ENCODE peak calls at places on chromosomes 12 and 14, in nine cellular contexts. One of them, this sample, is unnamed.

GRCh38 chr14:89025581-89026236 is 201.3 kb downstream of the TTC8 start:
- DNase-seq in uterus: peak
- DNase-seq in prostate gland: no peak
- DNase-seq in IMR-90: peak
- DNase-seq in psoas muscle: no peak
- DNase-seq in fibroblast of the aortic adventitia: peak
- DNase-seq in stomach: no peak
- DNase-seq in fibroblast of lung: peak
- DNase-seq in BE2C: no peak
- DNase-seq in this sample: peak

GRCh38 chr14:47278233-47278842 is 397.1 kb downstream of the MDGA2 start:
- DNase-seq in uterus: no peak
- DNase-seq in prostate gland: no peak
- DNase-seq in IMR-90: no peak
- DNase-seq in psoas muscle: no peak
- DNase-seq in fibroblast of the aortic adventitia: no peak
- DNase-seq in stomach: peak
- DNase-seq in fibroblast of lung: peak
- DNase-seq in BE2C: peak
- DNase-seq in this sample: peak

GRCh38 chr12:66103011-66103913 is 27.3 kb downstream of the LLPH start:
- DNase-seq in uterus: no peak
- DNase-seq in prostate gland: no peak
- DNase-seq in IMR-90: peak
- DNase-seq in psoas muscle: no peak
- DNase-seq in fibroblast of the aortic adventitia: no peak
- DNase-seq in stomach: no peak
- DNase-seq in fibroblast of lung: no peak
- DNase-seq in BE2C: no peak
- DNase-seq in this sample: no peak

GRCh38 chr12:104877107-104877705 is 80.9 kb downstream of the SLC41A2 start:
- DNase-seq in uterus: peak
- DNase-seq in prostate gland: peak
- DNase-seq in IMR-90: peak
- DNase-seq in psoas muscle: peak
- DNase-seq in fibroblast of the aortic adventitia: peak
- DNase-seq in stomach: peak
- DNase-seq in fibroblast of lung: peak
- DNase-seq in BE2C: peak
- DNase-seq in this sample: peak

GRCh38 chr12:62772556-62772955 is 162.4 kb downstream of the PPM1H start:
- DNase-seq in uterus: no peak
- DNase-seq in prostate gland: no peak
- DNase-seq in IMR-90: peak
- DNase-seq in psoas muscle: no peak
- DNase-seq in fibroblast of the aortic adventitia: peak
- DNase-seq in stomach: no peak
- DNase-seq in fibroblast of lung: no peak
- DNase-seq in BE2C: no peak
- DNase-seq in this sample: no peak

GRCh38 chr14:85991156-85991555 is 461.2 kb downstream of the FLRT2 start:
- DNase-seq in uterus: no peak
- DNase-seq in prostate gland: no peak
- DNase-seq in IMR-90: peak
- DNase-seq in psoas muscle: no peak
- DNase-seq in fibroblast of the aortic adventitia: no peak
- DNase-seq in stomach: no peak
- DNase-seq in fibroblast of lung: peak
- DNase-seq in BE2C: no peak
- DNase-seq in this sample: no peak

GRCh38 chr12:68514807-68515411 is 95.8 kb upstream of the RAP1B start:
- DNase-seq in uterus: no peak
- DNase-seq in prostate gland: no peak
- DNase-seq in IMR-90: no peak
- DNase-seq in psoas muscle: no peak
- DNase-seq in fibroblast of the aortic adventitia: no peak
- DNase-seq in stomach: no peak
- DNase-seq in fibroblast of lung: no peak
- DNase-seq in BE2C: no peak
- DNase-seq in this sample: no peak

GRCh38 chr12:122790393-122791075 is 16.2 kb downstream of the CCDC62 start:
- DNase-seq in uterus: no peak
- DNase-seq in prostate gland: no peak
- DNase-seq in IMR-90: peak
- DNase-seq in psoas muscle: no peak
- DNase-seq in fibroblast of the aortic adventitia: no peak
- DNase-seq in stomach: no peak
- DNase-seq in fibroblast of lung: no peak
- DNase-seq in BE2C: no peak
- DNase-seq in this sample: no peak

GRCh38 chr12:25054076-25054782 is 105.3 kb upstream of the BCAT1 start:
- DNase-seq in uterus: no peak
- DNase-seq in prostate gland: no peak
- DNase-seq in IMR-90: no peak
- DNase-seq in psoas muscle: no peak
- DNase-seq in fibroblast of the aortic adventitia: no peak
- DNase-seq in stomach: no peak
- DNase-seq in fibroblast of lung: no peak
- DNase-seq in BE2C: no peak
- DNase-seq in this sample: no peak

GRCh38 chr14:93056840-93057585 is 58.7 kb downstream of the ITPK1 start:
- DNase-seq in uterus: no peak
- DNase-seq in prostate gland: no peak
- DNase-seq in IMR-90: peak
- DNase-seq in psoas muscle: no peak
- DNase-seq in fibroblast of the aortic adventitia: no peak
- DNase-seq in stomach: no peak
- DNase-seq in fibroblast of lung: no peak
- DNase-seq in BE2C: no peak
- DNase-seq in this sample: no peak

GRCh38 chr12:119700078-119700477 is 32.1 kb downstream of the PRKAB1 start:
- DNase-seq in uterus: no peak
- DNase-seq in prostate gland: no peak
- DNase-seq in IMR-90: no peak
- DNase-seq in psoas muscle: no peak
- DNase-seq in fibroblast of the aortic adventitia: no peak
- DNase-seq in stomach: no peak
- DNase-seq in fibroblast of lung: no peak
- DNase-seq in BE2C: no peak
- DNase-seq in this sample: no peak

GRCh38 chr12:2719405-2719804 is 75.4 kb upstream of the FKBP4 start:
- DNase-seq in uterus: no peak
- DNase-seq in prostate gland: no peak
- DNase-seq in IMR-90: no peak
- DNase-seq in psoas muscle: no peak
- DNase-seq in fibroblast of the aortic adventitia: no peak
- DNase-seq in stomach: no peak
- DNase-seq in fibroblast of lung: no peak
- DNase-seq in BE2C: no peak
- DNase-seq in this sample: no peak

GRCh38 chr14:98684486-98684885 is 587.5 kb downstream of the BCL11B start:
- DNase-seq in uterus: no peak
- DNase-seq in prostate gland: no peak
- DNase-seq in IMR-90: no peak
- DNase-seq in psoas muscle: no peak
- DNase-seq in fibroblast of the aortic adventitia: no peak
- DNase-seq in stomach: no peak
- DNase-seq in fibroblast of lung: no peak
- DNase-seq in BE2C: no peak
- DNase-seq in this sample: no peak

GRCh38 chr14:79165460-79166080 is 995.4 kb downstream of the NRXN3 start:
- DNase-seq in uterus: no peak
- DNase-seq in prostate gland: no peak
- DNase-seq in IMR-90: no peak
- DNase-seq in psoas muscle: no peak
- DNase-seq in fibroblast of the aortic adventitia: no peak
- DNase-seq in stomach: no peak
- DNase-seq in fibroblast of lung: no peak
- DNase-seq in BE2C: no peak
- DNase-seq in this sample: no peak

GRCh38 chr12:128619263-128619662 is 204.5 kb downstream of the SLC15A4 start:
- DNase-seq in uterus: no peak
- DNase-seq in prostate gland: no peak
- DNase-seq in IMR-90: no peak
- DNase-seq in psoas muscle: no peak
- DNase-seq in fibroblast of the aortic adventitia: no peak
- DNase-seq in stomach: no peak
- DNase-seq in fibroblast of lung: no peak
- DNase-seq in BE2C: no peak
- DNase-seq in this sample: no peak

GRCh38 chr12:32494676-32495075 is 95.3 kb downstream of the FGD4 start:
- DNase-seq in uterus: no peak
- DNase-seq in prostate gland: no peak
- DNase-seq in IMR-90: no peak
- DNase-seq in psoas muscle: no peak
- DNase-seq in fibroblast of the aortic adventitia: no peak
- DNase-seq in stomach: no peak
- DNase-seq in fibroblast of lung: no peak
- DNase-seq in BE2C: no peak
- DNase-seq in this sample: no peak

DNA sequence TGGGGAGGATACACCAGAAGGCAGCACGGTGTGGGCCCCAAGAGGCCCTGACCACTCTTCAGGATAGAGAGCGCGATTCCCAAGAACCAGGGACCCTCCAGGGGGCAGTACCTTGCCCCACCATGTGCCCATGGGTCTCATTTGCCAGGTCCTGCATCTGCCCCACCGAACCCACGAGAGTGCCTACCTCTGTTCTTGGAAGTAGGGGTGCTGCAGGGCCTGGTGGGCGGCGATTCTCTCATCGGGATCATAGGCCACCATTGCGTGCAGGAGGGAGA is 72.7 kb downstream of the MOK start:
- DNase-seq in uterus: no peak
- DNase-seq in prostate gland: no peak
- DNase-seq in IMR-90: no peak
- DNase-seq in psoas muscle: no peak
- DNase-seq in fibroblast of the aortic adventitia: no peak
- DNase-seq in stomach: no peak
- DNase-seq in fibroblast of lung: no peak
- DNase-seq in BE2C: no peak
- DNase-seq in this sample: no peak
- TF ChIP-seq CTCF in uterus: no peak
- TF ChIP-seq CTCF in prostate gland: no peak
- TF ChIP-seq CTCF in IMR-90: no peak
- TF ChIP-seq CTCF in psoas muscle: no peak
- TF ChIP-seq CTCF in fibroblast of the aortic adventitia: no peak
- TF ChIP-seq CTCF in stomach: no peak
- TF ChIP-seq CTCF in fibroblast of lung: no peak
- TF ChIP-seq CTCF in BE2C: peak
- TF ChIP-seq CTCF in this sample: no peak

GRCh38 chr12:124861492-124861891 is 2.2 kb downstream of the SCARB1 start:
- DNase-seq in uterus: no peak
- DNase-seq in prostate gland: peak
- DNase-seq in IMR-90: no peak
- DNase-seq in psoas muscle: no peak
- DNase-seq in fibroblast of the aortic adventitia: peak
- DNase-seq in stomach: no peak
- DNase-seq in fibroblast of lung: peak
- DNase-seq in BE2C: peak
- DNase-seq in this sample: peak
- H3K4me3 ChIP-seq in uterus: no peak
- H3K4me3 ChIP-seq in prostate gland: no peak
- H3K4me3 ChIP-seq in IMR-90: no peak
- H3K4me3 ChIP-seq in psoas muscle: no peak
- H3K4me3 ChIP-seq in fibroblast of the aortic adventitia: no peak
- H3K4me3 ChIP-seq in stomach: no peak
- H3K4me3 ChIP-seq in fibroblast of lung: no peak
- H3K4me3 ChIP-seq in BE2C: peak
- H3K4me3 ChIP-seq in this sample: no peak

GRCh38 chr14:24679248-24680085 is 45.5 kb upstream of the GZMB start:
- DNase-seq in uterus: no peak
- DNase-seq in prostate gland: no peak
- DNase-seq in IMR-90: no peak
- DNase-seq in psoas muscle: no peak
- DNase-seq in fibroblast of the aortic adventitia: no peak
- DNase-seq in stomach: no peak
- DNase-seq in fibroblast of lung: no peak
- DNase-seq in BE2C: no peak
- DNase-seq in this sample: no peak
- TF ChIP-seq CTCF in uterus: no peak
- TF ChIP-seq CTCF in prostate gland: no peak
- TF ChIP-seq CTCF in IMR-90: no peak
- TF ChIP-seq CTCF in psoas muscle: no peak
- TF ChIP-seq CTCF in fibroblast of the aortic adventitia: no peak
- TF ChIP-seq CTCF in stomach: no peak
- TF ChIP-seq CTCF in fibroblast of lung: no peak
- TF ChIP-seq CTCF in BE2C: no peak
- TF ChIP-seq CTCF in this sample: no peak

GRCh38 chr14:87231336-87232026 is 761.5 kb downstream of the GALC start:
- DNase-seq in uterus: no peak
- DNase-seq in prostate gland: no peak
- DNase-seq in IMR-90: no peak
- DNase-seq in psoas muscle: no peak
- DNase-seq in fibroblast of the aortic adventitia: no peak
- DNase-seq in stomach: no peak
- DNase-seq in fibroblast of lung: no peak
- DNase-seq in BE2C: no peak
- DNase-seq in this sample: no peak
- H3K4me3 ChIP-seq in uterus: no peak
- H3K4me3 ChIP-seq in prostate gland: no peak
- H3K4me3 ChIP-seq in IMR-90: no peak
- H3K4me3 ChIP-seq in psoas muscle: no peak
- H3K4me3 ChIP-seq in fibroblast of the aortic adventitia: no peak
- H3K4me3 ChIP-seq in stomach: no peak
- H3K4me3 ChIP-seq in fibroblast of lung: no peak
- H3K4me3 ChIP-seq in BE2C: no peak
- H3K4me3 ChIP-seq in this sample: no peak

GRCh38 chr14:71320734-71321555 is 413.7 kb downstream of the PCNX1 start:
- DNase-seq in uterus: peak
- DNase-seq in prostate gland: peak
- DNase-seq in IMR-90: peak
- DNase-seq in psoas muscle: peak
- DNase-seq in fibroblast of the aortic adventitia: peak
- DNase-seq in stomach: peak
- DNase-seq in fibroblast of lung: peak
- DNase-seq in BE2C: peak
- DNase-seq in this sample: peak
- TF ChIP-seq CTCF in uterus: no peak
- TF ChIP-seq CTCF in prostate gland: no peak
- TF ChIP-seq CTCF in IMR-90: no peak
- TF ChIP-seq CTCF in psoas muscle: no peak
- TF ChIP-seq CTCF in fibroblast of the aortic adventitia: no peak
- TF ChIP-seq CTCF in stomach: no peak
- TF ChIP-seq CTCF in fibroblast of lung: no peak
- TF ChIP-seq CTCF in BE2C: peak
- TF ChIP-seq CTCF in this sample: no peak

This sample was measured in fibroblast of pulmonary artery.